ENCODE peak calls at places on chromosomes 7 and 10, in ten cellular contexts. One of them, this sample, is unnamed.

GRCh38 chr10:27833792-27834191 is 88.2 kb upstream of the MKX start:
- DNase-seq in endothelial cell of umbilical vein: no peak
- DNase-seq in sigmoid colon: no peak
- DNase-seq in stomach: no peak
- DNase-seq in Peyer's patch: no peak
- DNase-seq in A549: no peak
- DNase-seq in heart left ventricle: no peak
- DNase-seq in transverse colon: no peak
- DNase-seq in body of pancreas: no peak
- DNase-seq in GM12878: no peak
- DNase-seq in this sample: no peak

GRCh38 chr10:114042895-114043531 is 653 bp upstream of the ADRB1 start:
- DNase-seq in A549: peak
- DNase-seq in GM12878: no peak
- DNase-seq in stomach: peak
- DNase-seq in transverse colon: peak
- DNase-seq in body of pancreas: peak
- DNase-seq in endothelial cell of umbilical vein: peak
- DNase-seq in sigmoid colon: peak
- DNase-seq in heart left ventricle: peak
- DNase-seq in Peyer's patch: no peak
- DNase-seq in this sample: peak

GRCh38 chr10:9789996-9790395 is 1227.7 kb upstream of the CELF2 start:
- DNase-seq in sigmoid colon: no peak
- DNase-seq in A549: no peak
- DNase-seq in stomach: no peak
- DNase-seq in GM12878: no peak
- DNase-seq in heart left ventricle: no peak
- DNase-seq in endothelial cell of umbilical vein: no peak
- DNase-seq in Peyer's patch: no peak
- DNase-seq in body of pancreas: no peak
- DNase-seq in transverse colon: no peak
- DNase-seq in this sample: no peak

GRCh38 chr10:131743190-131744151 is 157.3 kb upstream of the PPP2R2D start:
- DNase-seq in A549: no peak
- DNase-seq in heart left ventricle: no peak
- DNase-seq in stomach: no peak
- DNase-seq in sigmoid colon: peak
- DNase-seq in Peyer's patch: no peak
- DNase-seq in transverse colon: no peak
- DNase-seq in body of pancreas: no peak
- DNase-seq in GM12878: peak
- DNase-seq in endothelial cell of umbilical vein: no peak
- DNase-seq in this sample: no peak

GRCh38 chr10:58266826-58267712 is 625 bp downstream of the IPMK start:
- DNase-seq in heart left ventricle: peak
- DNase-seq in GM12878: no peak
- DNase-seq in Peyer's patch: peak
- DNase-seq in A549: peak
- DNase-seq in stomach: peak
- DNase-seq in body of pancreas: peak
- DNase-seq in transverse colon: peak
- DNase-seq in sigmoid colon: peak
- DNase-seq in endothelial cell of umbilical vein: peak
- DNase-seq in this sample: peak

GRCh38 chr7:101537935-101538595 is 91.0 kb downstream of the MYL10 start:
- DNase-seq in transverse colon: no peak
- DNase-seq in endothelial cell of umbilical vein: no peak
- DNase-seq in heart left ventricle: no peak
- DNase-seq in Peyer's patch: no peak
- DNase-seq in GM12878: no peak
- DNase-seq in stomach: no peak
- DNase-seq in A549: no peak
- DNase-seq in body of pancreas: no peak
- DNase-seq in sigmoid colon: no peak
- DNase-seq in this sample: no peak

GRCh38 chr7:36151921-36152755 is 916 bp upstream of the EEPD1 start:
- DNase-seq in stomach: no peak
- DNase-seq in sigmoid colon: no peak
- DNase-seq in A549: no peak
- DNase-seq in transverse colon: no peak
- DNase-seq in endothelial cell of umbilical vein: peak
- DNase-seq in body of pancreas: no peak
- DNase-seq in GM12878: no peak
- DNase-seq in heart left ventricle: no peak
- DNase-seq in Peyer's patch: no peak
- DNase-seq in this sample: no peak

GRCh38 chr7:220151-220841 is 27.9 kb downstream of the FAM20C start:
- DNase-seq in body of pancreas: no peak
- DNase-seq in endothelial cell of umbilical vein: no peak
- DNase-seq in stomach: no peak
- DNase-seq in transverse colon: no peak
- DNase-seq in A549: peak
- DNase-seq in sigmoid colon: no peak
- DNase-seq in heart left ventricle: no peak
- DNase-seq in Peyer's patch: no peak
- DNase-seq in GM12878: no peak
- DNase-seq in this sample: peak

GRCh38 chr10:13608246-13608853 is 21.6 kb downstream of the PRPF18 start:
- DNase-seq in A549: no peak
- DNase-seq in sigmoid colon: no peak
- DNase-seq in body of pancreas: peak
- DNase-seq in heart left ventricle: no peak
- DNase-seq in Peyer's patch: no peak
- DNase-seq in GM12878: no peak
- DNase-seq in stomach: no peak
- DNase-seq in endothelial cell of umbilical vein: peak
- DNase-seq in transverse colon: no peak
- DNase-seq in this sample: no peak

GRCh38 chr7:28458732-28459131 is 46.4 kb downstream of the CREB5 start:
- DNase-seq in transverse colon: no peak
- DNase-seq in endothelial cell of umbilical vein: no peak
- DNase-seq in stomach: no peak
- DNase-seq in GM12878: no peak
- DNase-seq in sigmoid colon: no peak
- DNase-seq in body of pancreas: no peak
- DNase-seq in Peyer's patch: no peak
- DNase-seq in A549: peak
- DNase-seq in heart left ventricle: no peak
- DNase-seq in this sample: no peak

GRCh38 chr10:107814865-107815487 is 650.5 kb upstream of the SORCS1 start:
- DNase-seq in stomach: peak
- DNase-seq in Peyer's patch: peak
- DNase-seq in GM12878: peak
- DNase-seq in body of pancreas: peak
- DNase-seq in endothelial cell of umbilical vein: no peak
- DNase-seq in transverse colon: peak
- DNase-seq in heart left ventricle: no peak
- DNase-seq in A549: peak
- DNase-seq in sigmoid colon: peak
- DNase-seq in this sample: peak

GRCh38 chr7:158827411-158828342 is 1.6 kb downstream of the ESYT2 start:
- DNase-seq in stomach: no peak
- DNase-seq in sigmoid colon: no peak
- DNase-seq in body of pancreas: no peak
- DNase-seq in heart left ventricle: no peak
- DNase-seq in GM12878: no peak
- DNase-seq in A549: peak
- DNase-seq in Peyer's patch: no peak
- DNase-seq in endothelial cell of umbilical vein: peak
- DNase-seq in transverse colon: no peak
- DNase-seq in this sample: no peak
- TF ChIP-seq POLR2A in stomach: no peak
- TF ChIP-seq POLR2A in sigmoid colon: no peak
- TF ChIP-seq POLR2A in body of pancreas: no peak
- TF ChIP-seq POLR2A in heart left ventricle: no peak
- TF ChIP-seq POLR2A in GM12878: no peak
- TF ChIP-seq POLR2A in A549: no peak
- TF ChIP-seq POLR2A in Peyer's patch: no peak
- TF ChIP-seq POLR2A in endothelial cell of umbilical vein: no peak
- TF ChIP-seq POLR2A in transverse colon: peak
- TF ChIP-seq POLR2A in this sample: no peak

GRCh38 chr10:72784551-72785421 is 92.8 kb downstream of the MCU start:
- DNase-seq in stomach: no peak
- DNase-seq in GM12878: no peak
- DNase-seq in endothelial cell of umbilical vein: peak
- DNase-seq in transverse colon: peak
- DNase-seq in Peyer's patch: no peak
- DNase-seq in heart left ventricle: peak
- DNase-seq in body of pancreas: peak
- DNase-seq in A549: peak
- DNase-seq in sigmoid colon: peak
- DNase-seq in this sample: peak

GRCh38 chr10:72779874-72780273 is 87.9 kb downstream of the MCU start:
- DNase-seq in transverse colon: no peak
- DNase-seq in Peyer's patch: no peak
- DNase-seq in A549: no peak
- DNase-seq in stomach: no peak
- DNase-seq in endothelial cell of umbilical vein: no peak
- DNase-seq in heart left ventricle: no peak
- DNase-seq in GM12878: no peak
- DNase-seq in body of pancreas: no peak
- DNase-seq in sigmoid colon: no peak
- DNase-seq in this sample: no peak

GRCh38 chr10:72785422-72785818 is 93.5 kb downstream of the MCU start:
- DNase-seq in GM12878: no peak
- DNase-seq in stomach: no peak
- DNase-seq in heart left ventricle: no peak
- DNase-seq in body of pancreas: no peak
- DNase-seq in Peyer's patch: no peak
- DNase-seq in endothelial cell of umbilical vein: peak
- DNase-seq in transverse colon: no peak
- DNase-seq in A549: no peak
- DNase-seq in sigmoid colon: no peak
- DNase-seq in this sample: no peak

DNA sequence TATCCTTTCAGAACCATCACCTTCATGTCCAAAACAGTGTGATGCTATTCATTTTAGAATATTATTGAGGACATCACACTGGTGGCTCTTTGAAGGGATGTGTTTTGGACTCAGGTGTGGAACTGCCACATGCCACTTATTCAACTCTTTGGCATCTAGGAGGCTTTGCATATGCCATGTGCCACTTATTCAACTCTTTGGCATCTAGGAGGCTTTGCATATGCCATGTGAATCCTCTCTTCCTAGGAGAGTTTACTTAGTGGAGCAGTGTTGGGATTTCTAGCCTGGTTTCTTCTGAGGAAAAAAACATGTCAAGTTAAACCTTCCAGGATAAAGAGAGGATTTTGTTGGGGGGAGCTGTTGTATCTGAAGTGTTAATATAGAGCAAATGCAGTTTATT is 91.3 kb downstream of the MCU start:
- DNase-seq in body of pancreas: no peak
- DNase-seq in transverse colon: no peak
- DNase-seq in endothelial cell of umbilical vein: peak
- DNase-seq in Peyer's patch: no peak
- DNase-seq in A549: no peak
- DNase-seq in sigmoid colon: no peak
- DNase-seq in heart left ventricle: no peak
- DNase-seq in stomach: no peak
- DNase-seq in GM12878: no peak
- DNase-seq in this sample: no peak
- H3K27ac ChIP-seq in body of pancreas: no peak
- H3K27ac ChIP-seq in transverse colon: no peak
- H3K27ac ChIP-seq in endothelial cell of umbilical vein: no peak
- H3K27ac ChIP-seq in Peyer's patch: no peak
- H3K27ac ChIP-seq in A549: no peak
- H3K27ac ChIP-seq in sigmoid colon: no peak
- H3K27ac ChIP-seq in heart left ventricle: no peak
- H3K27ac ChIP-seq in stomach: no peak
- H3K27ac ChIP-seq in GM12878: no peak
- H3K27ac ChIP-seq in this sample: no peak

DNA sequence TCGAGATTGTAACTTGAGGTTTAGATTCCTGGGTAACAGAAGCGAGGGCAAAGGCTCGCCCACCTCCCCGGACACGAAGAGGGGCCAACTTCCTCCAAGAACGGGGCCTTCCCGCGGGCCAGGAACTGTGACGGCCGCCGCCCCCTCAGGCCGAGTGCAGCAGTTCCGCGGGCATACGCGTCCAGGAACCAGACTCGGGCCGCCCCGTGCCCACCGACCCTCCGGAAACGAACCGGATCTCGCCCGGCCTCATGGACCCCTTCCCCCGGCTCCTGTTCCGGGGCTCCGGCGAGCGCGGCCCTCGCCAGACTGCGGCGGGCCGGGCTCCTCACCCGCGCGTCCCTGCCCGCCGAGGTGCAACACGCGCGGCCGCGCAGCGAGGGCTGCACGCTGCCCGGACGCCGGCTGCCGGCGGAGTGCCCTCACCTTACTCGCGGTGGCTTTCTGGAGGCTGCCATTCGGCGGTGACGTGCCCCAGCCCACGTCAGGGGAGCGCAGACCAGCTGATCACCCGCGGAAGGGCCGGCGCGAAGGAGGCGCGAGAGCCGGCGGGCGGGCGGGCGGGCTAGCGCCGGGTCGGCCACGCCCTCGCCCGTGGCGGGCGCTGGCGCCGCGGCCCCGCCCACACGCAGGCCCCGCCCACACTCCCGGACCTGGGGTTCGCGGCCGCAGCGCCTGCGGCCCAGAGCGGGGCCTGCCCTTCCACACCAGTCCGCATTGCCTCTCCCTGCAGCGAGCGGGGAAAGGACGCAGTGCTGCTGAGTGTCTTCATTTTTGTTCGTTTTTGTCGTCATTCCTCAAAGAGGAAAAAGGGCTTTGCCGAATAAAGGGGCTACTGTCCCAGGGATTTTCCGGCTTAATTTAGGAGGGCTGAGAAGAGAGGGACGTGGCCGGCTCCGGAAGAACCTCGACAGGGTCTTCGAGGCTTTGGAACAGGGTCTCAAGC is at the start of gene XPNPEP1:
- DNase-seq in A549: peak
- DNase-seq in GM12878: no peak
- DNase-seq in Peyer's patch: peak
- DNase-seq in transverse colon: peak
- DNase-seq in endothelial cell of umbilical vein: peak
- DNase-seq in body of pancreas: peak
- DNase-seq in heart left ventricle: peak
- DNase-seq in stomach: peak
- DNase-seq in sigmoid colon: peak
- DNase-seq in this sample: peak
- TF ChIP-seq POLR2A in A549: peak
- TF ChIP-seq POLR2A in GM12878: peak
- TF ChIP-seq POLR2A in Peyer's patch: peak
- TF ChIP-seq POLR2A in transverse colon: peak
- TF ChIP-seq POLR2A in endothelial cell of umbilical vein: peak
- TF ChIP-seq POLR2A in body of pancreas: peak
- TF ChIP-seq POLR2A in heart left ventricle: peak
- TF ChIP-seq POLR2A in stomach: no peak
- TF ChIP-seq POLR2A in sigmoid colon: peak
- TF ChIP-seq POLR2A in this sample: peak

DNA sequence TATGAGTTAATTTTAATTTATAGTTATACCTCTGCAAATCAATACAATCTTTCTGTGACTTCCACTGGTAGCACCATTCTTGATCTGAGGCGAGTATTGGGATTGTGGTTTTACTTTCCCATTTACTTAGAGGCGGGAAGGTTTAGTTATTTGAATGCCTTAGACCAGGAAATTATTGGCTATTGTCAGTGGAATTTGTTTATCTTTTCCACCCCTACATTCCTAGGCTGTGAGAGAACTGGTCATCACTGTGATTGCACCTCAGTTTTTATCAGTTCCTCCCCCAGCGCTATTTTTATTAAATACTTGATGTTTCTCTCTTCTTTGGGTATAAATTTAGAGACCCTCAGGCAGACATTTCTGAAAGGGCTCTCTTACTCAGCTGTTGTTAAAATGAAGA is 29.9 kb downstream of the CDK14 start:
- DNase-seq in heart left ventricle: no peak
- DNase-seq in endothelial cell of umbilical vein: peak
- DNase-seq in A549: no peak
- DNase-seq in sigmoid colon: no peak
- DNase-seq in GM12878: no peak
- DNase-seq in Peyer's patch: no peak
- DNase-seq in stomach: no peak
- DNase-seq in body of pancreas: no peak
- DNase-seq in transverse colon: no peak
- DNase-seq in this sample: no peak
- H3K27ac ChIP-seq in heart left ventricle: no peak
- H3K27ac ChIP-seq in endothelial cell of umbilical vein: peak
- H3K27ac ChIP-seq in A549: no peak
- H3K27ac ChIP-seq in sigmoid colon: peak
- H3K27ac ChIP-seq in GM12878: no peak
- H3K27ac ChIP-seq in Peyer's patch: no peak
- H3K27ac ChIP-seq in stomach: no peak
- H3K27ac ChIP-seq in body of pancreas: peak
- H3K27ac ChIP-seq in transverse colon: peak
- H3K27ac ChIP-seq in this sample: no peak